ENCODE peak calls at places on chromosomes 5 and 9, in nine cellular contexts. One of them, this sample, is unnamed.

GRCh38 chr5:6194906-6195612 is 183.3 kb downstream of the MED10 start:
- DNase-seq in GM12878: no peak
- DNase-seq in HepG2: no peak
- DNase-seq in HL-60: no peak
- DNase-seq in GM23338: no peak
- DNase-seq in A549: no peak
- DNase-seq in SK-N-SH: no peak
- DNase-seq in K562: no peak
- DNase-seq in Panc1: no peak
- DNase-seq in this sample: no peak

GRCh38 chr5:34499001-34499734 is 157.0 kb upstream of the RAI14 start:
- DNase-seq in GM12878: peak
- DNase-seq in HepG2: no peak
- DNase-seq in HL-60: peak
- DNase-seq in GM23338: no peak
- DNase-seq in A549: no peak
- DNase-seq in SK-N-SH: no peak
- DNase-seq in K562: no peak
- DNase-seq in Panc1: peak
- DNase-seq in this sample: no peak

GRCh38 chr9:127960410-127961165 is 20.2 kb downstream of the EEIG1 start:
- DNase-seq in GM12878: no peak
- DNase-seq in HepG2: no peak
- DNase-seq in HL-60: no peak
- DNase-seq in GM23338: no peak
- DNase-seq in A549: no peak
- DNase-seq in SK-N-SH: no peak
- DNase-seq in K562: peak
- DNase-seq in Panc1: no peak
- DNase-seq in this sample: no peak

GRCh38 chr9:109856785-109857184 is 76.8 kb downstream of the PALM2AKAP2 start:
- DNase-seq in GM12878: no peak
- DNase-seq in HepG2: no peak
- DNase-seq in HL-60: no peak
- DNase-seq in GM23338: no peak
- DNase-seq in A549: no peak
- DNase-seq in SK-N-SH: no peak
- DNase-seq in K562: peak
- DNase-seq in Panc1: no peak
- DNase-seq in this sample: peak

GRCh38 chr5:79357401-79357800 is 121.5 kb downstream of the JMY start:
- DNase-seq in GM12878: no peak
- DNase-seq in HepG2: no peak
- DNase-seq in HL-60: no peak
- DNase-seq in GM23338: no peak
- DNase-seq in A549: no peak
- DNase-seq in SK-N-SH: no peak
- DNase-seq in K562: no peak
- DNase-seq in Panc1: no peak
- DNase-seq in this sample: no peak

GRCh38 chr9:89616411-89616810 is 11.6 kb downstream of the GADD45G start:
- DNase-seq in GM12878: no peak
- DNase-seq in HepG2: no peak
- DNase-seq in HL-60: no peak
- DNase-seq in GM23338: no peak
- DNase-seq in A549: no peak
- DNase-seq in SK-N-SH: no peak
- DNase-seq in K562: no peak
- DNase-seq in Panc1: no peak
- DNase-seq in this sample: no peak

GRCh38 chr5:80389575-80389974 is 18.3 kb upstream of the ZFYVE16 start:
- DNase-seq in GM12878: no peak
- DNase-seq in HepG2: no peak
- DNase-seq in HL-60: no peak
- DNase-seq in GM23338: no peak
- DNase-seq in A549: no peak
- DNase-seq in SK-N-SH: no peak
- DNase-seq in K562: no peak
- DNase-seq in Panc1: no peak
- DNase-seq in this sample: no peak

GRCh38 chr5:40386293-40386692 is 293.4 kb upstream of the PTGER4 start:
- DNase-seq in GM12878: peak
- DNase-seq in HepG2: no peak
- DNase-seq in HL-60: peak
- DNase-seq in GM23338: peak
- DNase-seq in A549: no peak
- DNase-seq in SK-N-SH: no peak
- DNase-seq in K562: no peak
- DNase-seq in Panc1: no peak
- DNase-seq in this sample: no peak

GRCh38 chr5:67166460-67166871 is 30.1 kb downstream of the CD180 start:
- DNase-seq in GM12878: no peak
- DNase-seq in HepG2: no peak
- DNase-seq in HL-60: no peak
- DNase-seq in GM23338: no peak
- DNase-seq in A549: peak
- DNase-seq in SK-N-SH: no peak
- DNase-seq in K562: no peak
- DNase-seq in Panc1: no peak
- DNase-seq in this sample: peak

DNA sequence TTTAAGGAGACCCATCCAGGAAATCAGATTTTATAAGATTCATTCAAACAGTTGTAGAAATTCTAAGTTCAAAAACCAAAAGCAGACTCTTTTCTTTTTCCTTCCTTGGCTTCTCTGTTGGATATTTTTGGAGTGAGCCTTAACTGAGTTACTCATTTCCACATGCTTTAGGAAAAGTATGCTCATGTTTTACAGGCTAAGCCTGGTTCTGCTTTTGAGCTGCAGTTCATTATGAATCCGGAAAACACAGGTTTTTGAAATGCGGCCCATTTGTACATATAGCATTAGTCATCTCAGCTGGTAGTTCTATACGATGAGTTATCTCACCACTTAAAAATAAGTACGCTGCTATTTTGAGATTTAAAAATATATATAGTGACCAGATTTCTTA is 156.6 kb upstream of the DMRT1 start:
- DNase-seq in GM12878: no peak
- DNase-seq in HepG2: peak
- DNase-seq in HL-60: no peak
- DNase-seq in GM23338: no peak
- DNase-seq in A549: no peak
- DNase-seq in SK-N-SH: no peak
- DNase-seq in K562: no peak
- DNase-seq in Panc1: no peak
- DNase-seq in this sample: no peak
- TF ChIP-seq REST in GM12878: no peak
- TF ChIP-seq REST in HepG2: no peak
- TF ChIP-seq REST in HL-60: no peak
- TF ChIP-seq REST in GM23338: no peak
- TF ChIP-seq REST in A549: no peak
- TF ChIP-seq REST in SK-N-SH: no peak
- TF ChIP-seq REST in K562: no peak
- TF ChIP-seq REST in Panc1: no peak
- TF ChIP-seq REST in this sample: no peak

GRCh38 chr9:96379461-96379860 is 4.0 kb downstream of the SLC35D2 start:
- DNase-seq in GM12878: no peak
- DNase-seq in HepG2: no peak
- DNase-seq in HL-60: no peak
- DNase-seq in GM23338: no peak
- DNase-seq in A549: no peak
- DNase-seq in SK-N-SH: no peak
- DNase-seq in K562: no peak
- DNase-seq in Panc1: no peak
- DNase-seq in this sample: no peak
- TF ChIP-seq REST in GM12878: no peak
- TF ChIP-seq REST in HepG2: no peak
- TF ChIP-seq REST in HL-60: no peak
- TF ChIP-seq REST in GM23338: no peak
- TF ChIP-seq REST in A549: no peak
- TF ChIP-seq REST in SK-N-SH: no peak
- TF ChIP-seq REST in K562: no peak
- TF ChIP-seq REST in Panc1: no peak
- TF ChIP-seq REST in this sample: no peak

GRCh38 chr5:61301820-61302563 is 30.1 kb upstream of the ZSWIM6 start:
- DNase-seq in GM12878: no peak
- DNase-seq in HepG2: peak
- DNase-seq in HL-60: no peak
- DNase-seq in GM23338: no peak
- DNase-seq in A549: peak
- DNase-seq in SK-N-SH: no peak
- DNase-seq in K562: no peak
- DNase-seq in Panc1: peak
- DNase-seq in this sample: peak
- TF ChIP-seq REST in GM12878: no peak
- TF ChIP-seq REST in HepG2: peak
- TF ChIP-seq REST in HL-60: no peak
- TF ChIP-seq REST in GM23338: no peak
- TF ChIP-seq REST in A549: no peak
- TF ChIP-seq REST in SK-N-SH: peak
- TF ChIP-seq REST in K562: no peak
- TF ChIP-seq REST in Panc1: no peak
- TF ChIP-seq REST in this sample: no peak

GRCh38 chr9:122031806-122032205 is 61.3 kb downstream of the TTLL11 start:
- DNase-seq in GM12878: no peak
- DNase-seq in HepG2: no peak
- DNase-seq in HL-60: no peak
- DNase-seq in GM23338: no peak
- DNase-seq in A549: peak
- DNase-seq in SK-N-SH: no peak
- DNase-seq in K562: no peak
- DNase-seq in Panc1: no peak
- DNase-seq in this sample: no peak
- TF ChIP-seq REST in GM12878: no peak
- TF ChIP-seq REST in HepG2: no peak
- TF ChIP-seq REST in HL-60: no peak
- TF ChIP-seq REST in GM23338: no peak
- TF ChIP-seq REST in A549: no peak
- TF ChIP-seq REST in SK-N-SH: no peak
- TF ChIP-seq REST in K562: no peak
- TF ChIP-seq REST in Panc1: no peak
- TF ChIP-seq REST in this sample: no peak

GRCh38 chr5:81397169-81397568 is 3.2 kb upstream of the ACOT12 start:
- DNase-seq in GM12878: no peak
- DNase-seq in HepG2: no peak
- DNase-seq in HL-60: no peak
- DNase-seq in GM23338: no peak
- DNase-seq in A549: no peak
- DNase-seq in SK-N-SH: peak
- DNase-seq in K562: no peak
- DNase-seq in Panc1: no peak
- DNase-seq in this sample: no peak
- TF ChIP-seq REST in GM12878: no peak
- TF ChIP-seq REST in HepG2: no peak
- TF ChIP-seq REST in HL-60: no peak
- TF ChIP-seq REST in GM23338: no peak
- TF ChIP-seq REST in A549: no peak
- TF ChIP-seq REST in SK-N-SH: no peak
- TF ChIP-seq REST in K562: no peak
- TF ChIP-seq REST in Panc1: no peak
- TF ChIP-seq REST in this sample: no peak

GRCh38 chr5:142325677-142326479 is 1.1 kb upstream of the SPRY4 start:
- DNase-seq in GM12878: no peak
- DNase-seq in HepG2: peak
- DNase-seq in HL-60: no peak
- DNase-seq in GM23338: peak
- DNase-seq in A549: peak
- DNase-seq in SK-N-SH: peak
- DNase-seq in K562: peak
- DNase-seq in Panc1: no peak
- DNase-seq in this sample: peak
- TF ChIP-seq REST in GM12878: no peak
- TF ChIP-seq REST in HepG2: no peak
- TF ChIP-seq REST in HL-60: no peak
- TF ChIP-seq REST in GM23338: no peak
- TF ChIP-seq REST in A549: no peak
- TF ChIP-seq REST in SK-N-SH: no peak
- TF ChIP-seq REST in K562: no peak
- TF ChIP-seq REST in Panc1: no peak
- TF ChIP-seq REST in this sample: no peak

This sample was measured in HCT116.